ENCODE peak calls at places on chromosomes 7 and 10, in eight cellular contexts. X, G, T, V, Q, O, W and F are unnamed samples.

GRCh38 chr10:94607111-94607510 is 61.5 kb downstream of the HELLS start:
- DNase-seq in X (no peak), Q (no peak), V (no peak), G (no peak), O (no peak), T (no peak), W (no peak), F (no peak)

GRCh38 chr10:62307635-62308034 is 39.0 kb upstream of the RTKN2 start:
- DNase-seq in V (no peak), G (no peak), W (no peak), O (no peak), Q (no peak), X (no peak), T (no peak), F (no peak)

GRCh38 chr10:44947356-44948152 is 12.0 kb upstream of the RASSF4 start:
- DNase-seq in Q (peak), G (no peak), V (no peak), W (no peak), X (no peak), T (no peak), O (no peak), F (no peak)

GRCh38 chr10:118007773-118008172 is 39.0 kb downstream of the RAB11FIP2 start:
- DNase-seq in Q (no peak), G (no peak), V (no peak), O (no peak), T (no peak), X (no peak), W (no peak), F (no peak)

GRCh38 chr7:3915337-3915865 is 614.3 kb downstream of the SDK1 start:
- DNase-seq in G (no peak), X (no peak), W (no peak), V (no peak), O (no peak), Q (no peak), T (no peak), F (no peak)

GRCh38 chr10:61063035-61063434 is 119.0 kb upstream of the RHOBTB1 start:
- DNase-seq in T (peak), Q (no peak), X (no peak), G (no peak), O (peak), V (no peak), W (no peak), F (no peak)

GRCh38 chr7:155451522-155452239 is 6.2 kb upstream of the EN2 start:
- DNase-seq in V (peak), W (no peak), T (no peak), O (no peak), X (no peak), Q (no peak), G (no peak), F (no peak)

GRCh38 chr7:46844486-46844885 is 737.4 kb downstream of the TNS3 start:
- DNase-seq in O (peak), T (peak), G (no peak), X (no peak), Q (no peak), V (no peak), W (no peak), F (no peak)

GRCh38 chr10:22230331-22230833 is 12.6 kb upstream of the EBLN1 start:
- DNase-seq in O (peak), V (peak), W (no peak), G (peak), T (peak), X (peak), Q (peak), F (no peak)

GRCh38 chr10:132961-133898 is 2.0 kb upstream of the ZMYND11 start:
- DNase-seq in W (no peak), T (peak), G (no peak), Q (no peak), O (peak), X (no peak), V (peak), F (no peak)

DNA sequence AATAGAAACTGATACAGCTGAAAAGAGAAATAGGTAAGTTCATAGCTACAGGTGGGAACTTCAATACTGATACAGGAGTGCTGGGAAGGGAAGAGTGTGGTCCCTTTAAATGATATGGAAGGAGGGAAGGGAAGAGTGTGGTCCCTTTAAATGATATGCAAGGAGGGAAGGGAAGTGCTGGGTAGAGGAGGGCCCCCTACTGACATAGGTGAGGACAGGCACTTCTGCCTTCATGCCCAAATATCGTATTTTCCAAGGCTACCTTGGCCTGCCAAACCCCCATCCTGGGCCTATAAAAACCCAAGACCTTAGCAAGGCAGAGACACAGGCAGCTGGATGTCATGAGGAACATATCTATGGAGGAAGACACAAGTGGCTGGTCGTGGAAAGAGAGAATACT is 92.3 kb downstream of the MAGI2 start:
- DNase-seq in T (no peak), Q (peak), G (no peak), X (peak), V (peak), O (no peak), W (no peak), F (no peak)
- TF ChIP-seq CTCF in T (no peak), Q (no peak), G (no peak), X (peak), V (peak), O (no peak), W (no peak), F (no peak)

GRCh38 chr7:86667732-86668131 is 24.0 kb downstream of the GRM3 start:
- DNase-seq in X (peak), T (no peak), Q (no peak), G (peak), W (no peak), V (peak), O (no peak), F (no peak)
- TF ChIP-seq CTCF in X (peak), T (no peak), Q (no peak), G (no peak), W (no peak), V (peak), O (no peak), F (no peak)

GRCh38 chr7:50446542-50446960 is 3.6 kb downstream of the FIGNL1 start:
- DNase-seq in O (peak), T (peak), X (peak), G (no peak), V (no peak), W (no peak), Q (peak), F (no peak)
- TF ChIP-seq CTCF in O (no peak), T (no peak), X (no peak), G (no peak), V (no peak), W (no peak), Q (no peak), F (no peak)

DNA sequence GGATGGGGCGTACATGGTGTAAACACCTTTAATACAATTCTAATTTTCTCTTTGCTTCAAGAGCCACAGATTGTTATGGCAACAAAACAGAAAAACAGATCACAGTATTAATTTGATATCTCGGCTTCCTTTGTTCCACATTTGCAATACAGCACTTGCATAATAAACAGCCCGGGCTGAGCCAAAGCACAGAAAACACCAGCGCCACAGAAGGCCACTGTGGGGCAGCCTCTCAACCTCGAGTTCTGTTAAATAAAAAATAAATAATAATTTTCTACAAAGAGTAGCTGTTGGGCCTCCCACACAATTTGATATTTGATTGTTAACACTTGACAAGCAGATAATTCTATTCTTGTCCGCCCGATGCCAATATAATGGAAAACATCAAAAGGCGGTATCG is 255.8 kb downstream of the USP6NL start:
- DNase-seq in W (no peak), V (no peak), X (no peak), T (no peak), O (no peak), Q (no peak), G (no peak), F (no peak)
- TF ChIP-seq CTCF in W (no peak), V (peak), X (no peak), T (no peak), O (no peak), Q (no peak), G (no peak), F (no peak)

GRCh38 chr10:102802920-102803534 is 34.2 kb downstream of the CYP17A1 start:
- DNase-seq in O (peak), X (no peak), G (no peak), T (peak), Q (no peak), W (no peak), V (no peak), F (no peak)
- TF ChIP-seq CTCF in O (no peak), X (no peak), G (no peak), T (no peak), Q (no peak), W (no peak), V (no peak), F (no peak)

GRCh38 chr7:19754521-19755116 is 18.8 kb downstream of the TMEM196 start:
- DNase-seq in V (peak), G (peak), Q (peak), W (no peak), T (no peak), O (peak), X (peak), F (no peak)
- TF ChIP-seq CTCF in V (peak), G (peak), Q (peak), W (peak), T (peak), O (peak), X (peak), F (peak)

DNA sequence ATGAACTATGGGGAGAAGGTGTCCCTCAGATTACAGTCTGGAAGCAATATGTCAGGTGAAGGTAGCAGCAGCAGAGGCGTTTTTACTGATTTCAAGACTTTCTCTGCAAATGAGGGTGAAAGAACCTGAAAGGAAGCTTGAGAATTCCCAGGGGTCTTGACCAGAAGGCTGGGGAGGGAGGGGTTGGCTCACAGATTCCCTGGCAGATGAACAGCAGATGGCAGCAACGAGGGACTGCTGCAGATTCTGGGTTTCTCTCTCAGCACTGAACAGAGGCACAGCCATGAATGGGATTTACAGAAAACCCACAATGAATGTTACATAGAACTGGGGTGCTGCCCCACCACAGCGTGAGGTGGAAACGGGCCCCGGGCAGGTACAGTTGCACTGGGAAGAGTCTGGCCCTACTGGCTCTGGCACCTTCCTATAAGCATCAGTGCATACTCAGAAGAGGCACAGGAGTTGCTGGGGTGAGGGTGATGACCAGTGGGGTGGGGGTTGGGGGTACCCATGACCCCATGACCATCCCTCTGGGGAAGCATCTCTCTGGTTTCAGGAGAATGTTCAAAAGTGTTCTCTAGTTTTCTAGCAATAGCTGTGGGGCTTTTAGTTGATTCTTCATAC is 317.8 kb downstream of the SH2D4B start:
- DNase-seq in W (peak), O (no peak), T (no peak), Q (peak), X (no peak), V (peak), G (peak), F (peak)
- TF ChIP-seq CTCF in W (peak), O (no peak), T (no peak), Q (peak), X (peak), V (peak), G (peak), F (peak)